ENCODE peak calls at places on chromosomes 12 and 14, in ten cellular contexts. I is K562; Q is mammary epithelial cell; P is IMR-90; E is fibroblast of lung; V is CD8-positive, alpha-beta T cell; X is Panc1; S is psoas muscle; T is Peyer's patch; R is lower lobe of right lung. Y is an unnamed sample.

GRCh38 chr14:68585690-68586089 is 207.2 kb downstream of the ZFP36L1 start:
- DNase-seq in I (no peak), Q (no peak), P (peak; percentile 11), E (no peak), V (no peak), X (no peak), S (no peak), T (no peak), R (no peak), Y (no peak)

GRCh38 chr12:34217660-34218059 is 195.4 kb downstream of the ALG10 start:
- DNase-seq in I (no peak), Q (no peak), P (no peak), E (no peak), V (no peak), X (no peak), S (no peak), T (no peak), R (no peak), Y (no peak)

GRCh38 chr12:71662861-71663560 is 637 bp downstream of the ZFC3H1 start:
- DNase-seq in I (peak; percentile 42), Q (peak; percentile 88), P (peak; percentile 69), E (peak; percentile 67), V (peak; percentile 54), X (no peak), S (peak; percentile 65), T (peak; percentile 82), R (peak; percentile 77), Y (peak; percentile 39)

GRCh38 chr14:60981626-60982455 is 796 bp downstream of the SLC38A6 start:
- DNase-seq in I (peak; percentile 50), Q (peak; percentile 70), P (peak; percentile 94), E (peak; percentile 85), V (no peak), X (no peak), S (no peak), T (no peak), R (no peak), Y (no peak)

GRCh38 chr14:96001866-96002510 is 37.2 kb upstream of the C14orf132 start:
- DNase-seq in I (no peak), Q (no peak), P (peak; percentile 8), E (peak; percentile 5), V (no peak), X (no peak), S (no peak), T (no peak), R (no peak), Y (no peak)

GRCh38 chr12:111413442-111414086 is 7.8 kb downstream of the SH2B3 start:
- DNase-seq in I (no peak), Q (peak; percentile 46), P (peak; percentile 77), E (peak; percentile 62), V (no peak), X (no peak), S (peak; percentile 54), T (peak; percentile 71), R (peak; percentile 51), Y (no peak)

GRCh38 chr12:6824962-6825381 is 3.2 kb upstream of the P3H3 start:
- DNase-seq in I (no peak), Q (peak; percentile 55), P (peak; percentile 52), E (no peak), V (no peak), X (no peak), S (no peak), T (no peak), R (no peak), Y (no peak)

GRCh38 chr14:104927432-104927816 is 2.7 kb downstream of the PLD4 start:
- DNase-seq in I (peak; percentile 7), Q (no peak), P (no peak), E (no peak), V (no peak), X (no peak), S (no peak), T (no peak), R (no peak), Y (no peak)

GRCh38 chr12:122106891-122107660 is 28.5 kb downstream of the MLXIP start:
- DNase-seq in I (no peak), Q (peak; percentile 85), P (peak; percentile 77), E (peak; percentile 37), V (no peak), X (no peak), S (no peak), T (peak; percentile 71), R (peak; percentile 87), Y (no peak)

GRCh38 chr12:122116707-122117535 is 38.4 kb downstream of the MLXIP start:
- DNase-seq in I (no peak), Q (no peak), P (no peak), E (no peak), V (no peak), X (no peak), S (no peak), T (peak; percentile 74), R (peak; percentile 39), Y (no peak)

DNA sequence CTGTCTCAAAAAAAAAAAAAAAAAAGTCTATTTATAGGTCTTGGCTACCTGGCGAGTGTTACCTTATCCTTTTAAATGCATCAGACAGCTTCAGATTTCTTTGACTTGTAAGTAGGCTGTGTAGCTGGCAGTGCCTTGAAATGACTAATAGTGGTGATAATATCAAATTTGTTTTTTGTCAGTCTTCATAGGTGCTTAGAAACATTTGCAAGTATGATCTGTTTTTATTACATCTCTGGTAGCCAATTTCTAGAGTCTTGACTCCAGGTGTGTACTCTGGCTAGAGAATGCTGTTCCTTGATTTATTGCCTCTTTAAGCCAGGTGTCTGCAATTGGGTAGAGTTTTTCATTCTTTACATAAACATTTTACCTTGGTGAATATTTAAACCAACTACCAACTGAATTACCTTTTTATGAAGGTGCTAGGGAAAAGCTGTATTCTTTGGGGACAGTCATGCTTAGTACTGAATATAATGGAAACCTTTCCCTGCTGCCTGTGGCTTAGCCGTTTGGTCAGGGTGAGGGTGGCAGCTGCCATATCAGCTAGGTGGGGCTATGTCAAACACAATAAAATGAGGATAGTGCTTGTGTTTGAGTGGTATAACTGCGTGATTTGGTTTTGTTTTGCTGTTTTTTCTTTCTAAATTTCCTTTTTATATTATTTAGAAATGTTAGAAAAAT is 32.7 kb downstream of the MLXIP start:
- DNase-seq in I (no peak), Q (peak; percentile 86), P (no peak), E (no peak), V (no peak), X (no peak), S (no peak), T (peak; percentile 57), R (no peak), Y (peak; percentile 69)
- H3K27ac ChIP-seq in I (no peak overlapping the region), Q (peak overlapping the region; percentile 63), P (no peak overlapping the region), E (no peak overlapping the region), V (no peak overlapping the region), X (peak overlapping the region; percentile 75), S (peak overlapping the region; percentile 84), T (peak overlapping the region; percentile 78), R (no peak overlapping the region), Y (no peak overlapping the region)

GRCh38 chr12:108852674-108853073 is 4.7 kb downstream of the SSH1 start:
- DNase-seq in I (no peak), Q (no peak), P (peak; percentile 51), E (peak; percentile 21), V (no peak), X (no peak), S (no peak), T (no peak), R (no peak), Y (no peak)

GRCh38 chr12:108853426-108853825 is 4.0 kb downstream of the SSH1 start:
- DNase-seq in I (no peak), Q (no peak), P (no peak), E (no peak), V (no peak), X (no peak), S (no peak), T (no peak), R (no peak), Y (no peak)

GRCh38 chr12:108854453-108855283 is 2.7 kb downstream of the SSH1 start:
- DNase-seq in I (peak; percentile 38), Q (peak; percentile 99), P (peak; percentile 100), E (peak; percentile 99), V (no peak), X (no peak), S (peak; percentile 65), T (no peak), R (no peak), Y (no peak)

GRCh38 chr12:108855284-108856169 is 1.9 kb downstream of the SSH1 start:
- DNase-seq in I (peak; percentile 85), Q (no peak), P (peak; percentile 52), E (peak; percentile 40), V (no peak), X (no peak), S (no peak), T (no peak), R (no peak), Y (no peak)

GRCh38 chr12:108854055-108854452 is 3.3 kb downstream of the SSH1 start:
- DNase-seq in I (no peak), Q (peak; percentile 82), P (peak; percentile 95), E (peak; percentile 98), V (no peak), X (no peak), S (no peak), T (no peak), R (no peak), Y (no peak)
- H3K4me1 ChIP-seq in I (peaks cover 37% of the 10 kb centered on the region), Q (peaks cover 28% of the 10 kb centered on the region), P (peaks cover 30% of the 10 kb centered on the region), E (peaks cover 39% of the 10 kb centered on the region), V (peaks cover 22% of the 10 kb centered on the region), X (peaks cover 50% of the 10 kb centered on the region), S (peaks cover 69% of the 10 kb centered on the region), T (no peaks in the 10 kb centered on the region), R (peaks cover 81% of the 10 kb centered on the region), Y (peaks cover 10% of the 10 kb centered on the region)

DNA sequence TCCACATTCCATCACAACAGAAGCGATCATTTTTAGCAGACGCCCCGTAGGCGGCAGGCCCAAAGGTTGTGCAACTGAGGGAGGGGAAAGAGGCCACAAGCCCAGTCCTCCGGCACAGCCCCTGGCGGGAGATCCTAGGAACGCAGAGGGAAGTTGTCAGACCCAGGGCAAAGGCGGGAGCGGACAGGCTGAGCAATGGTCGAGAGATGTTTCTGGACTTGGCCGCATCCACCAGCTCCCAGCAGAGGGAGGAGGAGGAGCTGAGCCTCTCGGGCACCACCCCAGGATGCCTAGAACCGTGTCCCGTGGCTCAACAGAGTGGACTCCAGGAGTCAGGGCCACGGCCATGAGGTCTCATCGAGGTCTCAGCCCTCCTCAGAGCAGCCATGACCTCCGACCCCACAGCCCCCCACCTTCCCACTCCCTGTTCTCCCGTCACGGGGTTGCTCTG is 38.0 kb upstream of the GALNT9 start:
- DNase-seq in I (no peak), Q (no peak), P (no peak), E (peak; percentile 18), V (no peak), X (no peak), S (no peak), T (peak; percentile 54), R (peak; percentile 50), Y (no peak)
- TF ChIP-seq CTCF in I (no peak), Q (no peak), P (no peak), E (no peak), V (no peak), X (no peak), S (no peak), T (no peak), R (no peak), Y (no peak)

DNA sequence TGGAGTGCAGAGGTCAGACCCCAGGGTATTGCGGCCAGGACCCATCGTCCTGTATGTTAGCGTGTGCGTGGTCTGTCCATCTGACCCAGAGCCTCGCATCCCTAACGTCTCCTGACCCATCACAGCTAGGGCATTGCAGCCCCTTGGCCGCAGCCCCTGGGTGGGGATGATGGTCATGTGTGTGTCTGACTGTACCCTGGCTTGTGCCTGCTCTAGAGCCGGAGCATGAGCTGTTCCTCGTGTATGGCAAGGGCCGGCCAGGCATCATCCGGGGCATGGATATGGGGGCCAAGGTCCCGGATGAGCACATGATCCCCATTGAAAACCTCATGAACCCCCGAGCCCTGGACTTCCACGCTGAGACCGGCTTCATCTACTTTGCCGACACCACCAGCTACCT is 10.8 kb upstream of the LRP1-AS start:
- DNase-seq in I (no peak), Q (no peak), P (no peak), E (no peak), V (no peak), X (no peak), S (no peak), T (no peak), R (no peak), Y (no peak)
- H3K27ac ChIP-seq in I (no peak overlapping the region), Q (no peak overlapping the region), P (no peak overlapping the region), E (no peak overlapping the region), V (no peak overlapping the region), X (no peak overlapping the region), S (no peak overlapping the region), T (no peak overlapping the region), R (no peak overlapping the region), Y (no peak overlapping the region)

Y was measured in prostate gland.